ENCODE peak calls at places on chromosomes 16 and 17, in seven cellular contexts. V is HFF-Myc, H is cardiac fibroblast, W is MM.1S, F is lower lobe of right lung, G is Caco-2, D is GM20000. X is an unnamed sample.

GRCh38 chr16:30491744-30492308 is 19.3 kb downstream of the ITGAL start:
- DNase-seq in V (peak), W (no peak), D (no peak), H (peak), G (no peak), F (no peak), X (peak)

GRCh38 chr17:77493238-77493812 is 352.6 kb downstream of the SEC14L1 start:
- DNase-seq in H (no peak), D (no peak), V (no peak), W (no peak), F (peak), G (no peak), X (no peak)

GRCh38 chr17:48374650-48375230 is 55.3 kb downstream of the SKAP1 start:
- DNase-seq in H (no peak), F (no peak), V (no peak), G (peak), D (peak), W (peak), X (no peak)

GRCh38 chr17:81309140-81309858 is 14.2 kb upstream of the SLC38A10 start:
- DNase-seq in F (peak), V (no peak), G (peak), H (peak), W (peak), D (peak), X (no peak)

GRCh38 chr17:66813314-66813713 is 21.6 kb upstream of the CACNG5 start:
- DNase-seq in F (no peak), G (no peak), W (no peak), V (no peak), H (no peak), D (no peak), X (no peak)

GRCh38 chr17:62819511-62820221 is 11.6 kb upstream of the MARCHF10 start:
- DNase-seq in F (peak), V (peak), H (peak), G (peak), W (no peak), D (no peak), X (peak)

GRCh38 chr17:57902800-57903759 is 52.1 kb downstream of the CUEDC1 start:
- DNase-seq in V (no peak), D (peak), G (peak), W (peak), F (peak), H (peak), X (peak)

GRCh38 chr16:67025151-67025550 is 3.8 kb upstream of the CBFB start:
- DNase-seq in W (no peak), D (no peak), H (no peak), F (no peak), G (no peak), V (no peak), X (no peak)

GRCh38 chr17:33375086-33375485 is 82.0 kb upstream of the ASIC2 start:
- DNase-seq in G (peak), H (no peak), V (no peak), D (no peak), W (no peak), F (no peak), X (no peak)

GRCh38 chr16:48971571-48972071 is 310.0 kb downstream of the CBLN1 start:
- DNase-seq in F (no peak), D (no peak), H (no peak), W (no peak), V (no peak), G (no peak), X (no peak)

GRCh38 chr17:79552824-79553223 is 58.0 kb downstream of the RBFOX3 start:
- DNase-seq in V (no peak), G (no peak), F (no peak), H (no peak), D (no peak), W (no peak), X (no peak)

GRCh38 chr17:76532072-76532651 is 5.3 kb downstream of the CYGB start:
- DNase-seq in G (no peak), H (peak), F (no peak), W (no peak), V (no peak), D (no peak), X (no peak)

GRCh38 chr17:31699281-31699680 is 159.8 kb downstream of the COPRS start:
- DNase-seq in H (no peak), D (no peak), F (no peak), V (no peak), W (no peak), G (no peak), X (no peak)

GRCh38 chr17:31487648-31488263 is 96.3 kb downstream of the RAB11FIP4 start:
- DNase-seq in F (peak), H (peak), V (no peak), D (peak), G (peak), W (peak), X (no peak)

GRCh38 chr17:82876149-82876548 is 36.3 kb upstream of the ZNF750 start:
- DNase-seq in W (no peak), F (peak), V (no peak), G (peak), H (no peak), D (no peak), X (no peak)

GRCh38 chr17:13310858-13311257 is 290.9 kb downstream of the HS3ST3A1 start:
- DNase-seq in V (no peak), G (no peak), D (no peak), F (no peak), H (no peak), W (no peak), X (no peak)

GRCh38 chr17:13311301-13311700 is 290.4 kb downstream of the HS3ST3A1 start:
- DNase-seq in D (no peak), F (no peak), G (no peak), V (peak), H (peak), W (no peak), X (peak)

GRCh38 chr17:13302983-13303382 is 285.2 kb upstream of the ELAC2 start:
- DNase-seq in V (no peak), H (no peak), D (no peak), W (no peak), F (no peak), G (peak), X (no peak)

GRCh38 chr17:13306310-13306962 is 288.6 kb upstream of the ELAC2 start:
- DNase-seq in D (no peak), F (no peak), W (no peak), H (peak), V (peak), G (peak), X (peak)
- TF ChIP-seq CTCF in D (no peak), F (peak), W (no peak), H (peak), V (peak), G (no peak), X (peak)

GRCh38 chr16:88943741-88944140 is 33.3 kb downstream of the CBFA2T3 start:
- DNase-seq in V (no peak), G (no peak), H (no peak), D (no peak), F (no peak), W (no peak), X (no peak)

GRCh38 chr16:88943131-88943664 is 33.8 kb downstream of the CBFA2T3 start:
- DNase-seq in V (no peak), H (no peak), D (no peak), W (no peak), F (no peak), G (no peak), X (no peak)

GRCh38 chr16:88940196-88941050 is 36.6 kb downstream of the CBFA2T3 start:
- DNase-seq in D (peak), W (no peak), V (no peak), F (no peak), G (no peak), H (no peak), X (no peak)

GRCh38 chr16:88941051-88941932 is 35.7 kb downstream of the CBFA2T3 start:
- DNase-seq in W (no peak), V (no peak), F (no peak), G (peak), H (no peak), D (peak), X (no peak)

GRCh38 chr16:88941933-88942909 is 34.8 kb downstream of the CBFA2T3 start:
- DNase-seq in W (no peak), V (no peak), F (peak), D (peak), H (peak), G (peak), X (no peak)
- TF ChIP-seq CTCF in W (no peak), V (peak), F (peak), D (peak), H (peak), G (peak), X (peak)

DNA sequence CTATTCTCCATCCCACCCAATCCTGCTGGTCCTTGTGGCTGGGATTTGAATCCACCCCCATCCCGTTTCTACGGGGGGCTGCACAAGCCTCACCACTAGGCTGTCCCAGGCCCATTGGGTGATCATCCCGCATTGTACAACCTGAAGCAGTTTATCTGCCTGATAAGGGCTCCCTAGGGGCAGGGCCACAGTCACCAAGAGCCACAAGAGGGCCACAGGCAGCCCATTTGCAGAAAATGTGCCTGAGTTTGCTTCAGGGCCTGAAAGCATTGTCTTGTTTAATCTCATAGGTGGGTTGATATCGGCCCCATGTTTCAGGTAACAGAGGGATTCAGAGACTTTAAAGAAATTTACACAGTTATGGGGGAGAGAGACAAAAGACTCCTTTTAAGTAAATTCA is 245.0 kb downstream of the CPPED1 start:
- DNase-seq in H (no peak), F (no peak), V (no peak), W (no peak), D (no peak), G (no peak), X (no peak)
- TF ChIP-seq CTCF in H (no peak), F (no peak), V (no peak), W (no peak), D (no peak), G (no peak), X (no peak)

GRCh38 chr16:16076400-16076901 is 127.0 kb downstream of the ABCC1 start:
- DNase-seq in W (no peak), G (no peak), H (no peak), F (no peak), D (no peak), V (no peak), X (no peak)

GRCh38 chr16:16075463-16076399 is 126.3 kb downstream of the ABCC1 start:
- DNase-seq in F (peak), D (no peak), V (no peak), W (no peak), H (no peak), G (no peak), X (peak)

GRCh38 chr16:16071631-16072244 is 122.3 kb downstream of the ABCC1 start:
- DNase-seq in W (no peak), H (no peak), D (no peak), F (no peak), G (no peak), V (no peak), X (no peak)

GRCh38 chr16:16073884-16074781 is 124.7 kb downstream of the ABCC1 start:
- DNase-seq in D (no peak), G (peak), W (no peak), V (peak), F (peak), H (peak), X (peak)
- TF ChIP-seq CTCF in D (no peak), G (no peak), W (no peak), V (no peak), F (no peak), H (no peak), X (peak)

X was measured in BJ.